ENCODE peak calls at places on chromosomes 13 and 19, in four cellular contexts. G is fibroblast of lung, Q is IMR-90, D is upper lobe of left lung. W is an unnamed sample. For H3K4me1 and H3K27me3, the result is how much of the 10 kb centered on the place peaks cover.

GRCh38 chr13:77868717-77869116 is 49.9 kb downstream of the EDNRB start:
- DNase-seq in G (no peak), Q (peak), D (no peak), W (no peak)

GRCh38 chr13:27797228-27797624 is 4.9 kb downstream of the GSX1 start:
- DNase-seq in G (peak), Q (peak), D (peak), W (no peak)

GRCh38 chr19:6357995-6358394 is 3.3 kb upstream of the CLPP start:
- DNase-seq in G (no peak), Q (no peak), D (peak), W (no peak)

GRCh38 chr13:51684076-51684475 is 99.8 kb downstream of the WDFY2 start:
- DNase-seq in G (no peak), Q (peak), D (no peak), W (no peak)

GRCh38 chr19:6423499-6424189 is 967 bp downstream of the KHSRP start:
- DNase-seq in G (peak), Q (peak), D (no peak), W (no peak)

GRCh38 chr13:114099918-114100445 is 32.4 kb downstream of the RASA3 start:
- DNase-seq in G (peak), Q (peak), D (peak), W (no peak)

GRCh38 chr19:8512115-8512967 is 1.6 kb downstream of the ZNF414 start:
- DNase-seq in G (no peak), Q (no peak), D (peak), W (no peak)

GRCh38 chr13:43368003-43368402 is 344.6 kb downstream of the DNAJC15 start:
- DNase-seq in G (peak), Q (peak), D (no peak), W (no peak)

GRCh38 chr19:4639531-4640246 is 373 bp downstream of the TNFAIP8L1 start:
- DNase-seq in G (no peak), Q (no peak), D (peak), W (no peak)

GRCh38 chr19:44258835-44259413 is 762 bp upstream of the ZNF233 start:
- DNase-seq in G (no peak), Q (no peak), D (no peak), W (no peak)

GRCh38 chr13:40430234-40430633 is 236.2 kb downstream of the FOXO1 start:
- DNase-seq in G (no peak), Q (no peak), D (no peak), W (no peak)

GRCh38 chr19:35306473-35307246 is 14.7 kb downstream of the MAG start:
- DNase-seq in G (no peak), Q (no peak), D (no peak), W (no peak)

GRCh38 chr19:49512970-49513745 is 697 bp downstream of the FCGRT start:
- DNase-seq in G (no peak), Q (no peak), D (peak), W (no peak)

GRCh38 chr19:40724848-40725247 is 7.9 kb downstream of the ITPKC start:
- DNase-seq in G (no peak), Q (no peak), D (no peak), W (no peak)

GRCh38 chr13:113631341-113632095 is 26.5 kb downstream of the ATP4B start:
- DNase-seq in G (no peak), Q (no peak), D (peak), W (peak)

GRCh38 chr13:42567772-42568428 is 6.1 kb upstream of the TNFSF11 start:
- DNase-seq in G (no peak), Q (no peak), D (no peak), W (no peak)

GRCh38 chr19:28103916-28104315 is 1109.0 kb downstream of the UQCRFS1 start:
- DNase-seq in G (no peak), Q (no peak), D (no peak), W (no peak)

GRCh38 chr13:91347996-91348905 is 764 bp downstream of the MIR17HG start:
- DNase-seq in G (no peak), Q (no peak), D (peak), W (no peak)

GRCh38 chr19:5001547-5002131 is 32.7 kb downstream of the KDM4B start:
- DNase-seq in G (peak), Q (peak), D (no peak), W (no peak)

GRCh38 chr13:59479629-59480028 is 684.1 kb downstream of the DIAPH3 start:
- DNase-seq in G (no peak), Q (no peak), D (no peak), W (no peak)

GRCh38 chr19:32308436-32309077 is 36.9 kb upstream of the ZNF507 start:
- DNase-seq in G (no peak), Q (no peak), D (no peak), W (no peak)

GRCh38 chr13:49308104-49308875 is 60.6 kb downstream of the CDADC1 start:
- DNase-seq in G (peak), Q (peak), D (no peak), W (no peak)

GRCh38 chr13:100565291-100565690 is 23.3 kb downstream of the GGACT start:
- DNase-seq in G (no peak), Q (no peak), D (no peak), W (no peak)

GRCh38 chr19:31054430-31054829 is 294.8 kb downstream of the TSHZ3 start:
- DNase-seq in G (peak), Q (peak), D (no peak), W (no peak)

GRCh38 chr13:100483836-100484381 is 104.7 kb downstream of the GGACT start:
- DNase-seq in G (no peak), Q (no peak), D (no peak), W (no peak)

GRCh38 chr13:24502567-24503375 is 9.8 kb downstream of the PARP4 start:
- DNase-seq in G (peak), Q (peak), D (no peak), W (peak)

GRCh38 chr19:44525721-44526430 is 3.6 kb downstream of the CEACAM20 start:
- DNase-seq in G (no peak), Q (no peak), D (no peak), W (no peak)

GRCh38 chr19:54653181-54653809 is 9.5 kb upstream of the LILRB4 start:
- DNase-seq in G (peak), Q (peak), D (no peak), W (no peak)

GRCh38 chr13:40779796-40780285 is 8.9 kb upstream of the MRPS31 start:
- DNase-seq in G (no peak), Q (no peak), D (no peak), W (no peak)

GRCh38 chr13:32840840-32841713 is 175.1 kb upstream of the KL start:
- DNase-seq in G (no peak), Q (no peak), D (no peak), W (no peak)

GRCh38 chr19:10861118-10861651 is 10.2 kb upstream of the CARM1 start:
- DNase-seq in G (no peak), Q (no peak), D (no peak), W (no peak)

GRCh38 chr13:20877902-20878301 is 24.6 kb downstream of the XPO4 start:
- DNase-seq in G (no peak), Q (no peak), D (no peak), W (no peak)

GRCh38 chr13:43876366-43876765 is 3.2 kb downstream of the CCDC122 start:
- DNase-seq in G (no peak), Q (no peak), D (no peak), W (no peak)

GRCh38 chr19:39558623-39559117 is 18.7 kb upstream of the EID2 start:
- DNase-seq in G (no peak), Q (no peak), D (no peak), W (no peak)

GRCh38 chr13:34308725-34309124 is 490.8 kb downstream of the RFC3 start:
- DNase-seq in G (peak), Q (no peak), D (no peak), W (no peak)
- H3K4me1 ChIP-seq in G (under half), Q (under half), D (under half), W (under half)

DNA sequence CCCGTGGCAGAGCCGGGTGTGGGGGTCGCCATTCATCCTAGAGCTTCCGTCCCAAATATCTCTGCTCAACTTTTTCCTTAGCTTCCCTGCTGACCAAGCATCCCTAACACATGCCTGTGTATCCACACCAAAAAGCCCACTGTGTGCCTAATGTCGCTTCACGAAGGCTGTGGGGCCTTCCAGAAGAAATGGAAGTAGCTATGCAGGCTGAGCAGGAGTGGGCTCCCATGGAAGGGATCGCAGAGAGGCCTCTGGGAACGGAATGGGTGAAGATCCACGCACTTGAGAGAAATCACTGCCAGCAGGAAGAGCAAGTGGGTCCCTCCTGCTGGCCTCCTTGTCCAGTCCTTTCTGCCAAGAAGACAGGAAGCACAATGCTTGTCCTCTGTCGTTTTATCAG is 136.0 kb downstream of the SOX1 start:
- DNase-seq in G (no peak), Q (no peak), D (no peak), W (no peak)
- H3K27me3 ChIP-seq in G (under half), Q (under half), D (under half), W (under half)

GRCh38 chr13:29847501-29847983 is 2.9 kb downstream of the UBL3 start:
- DNase-seq in G (peak), Q (peak), D (no peak), W (no peak)

GRCh38 chr13:29845440-29846056 is 4.9 kb downstream of the UBL3 start:
- DNase-seq in G (peak), Q (peak), D (no peak), W (no peak)

GRCh38 chr13:29844441-29844840 is 6.0 kb downstream of the UBL3 start:
- DNase-seq in G (no peak), Q (peak), D (no peak), W (no peak)

GRCh38 chr13:29849071-29849541 is 1.3 kb downstream of the UBL3 start:
- DNase-seq in G (peak), Q (peak), D (no peak), W (no peak)

GRCh38 chr13:29846475-29847256 is 3.8 kb downstream of the UBL3 start:
- DNase-seq in G (no peak), Q (no peak), D (no peak), W (no peak)
- H3K4me1 ChIP-seq in G (under half), Q (under half), D (under half), W (under half)

GRCh38 chr13:106077017-106077416 is 458.4 kb downstream of the EFNB2 start:
- DNase-seq in G (no peak), Q (no peak), D (no peak), W (no peak)
- H3K27me3 ChIP-seq in G (under half), Q (under half), D (under half), W (under half)

DNA sequence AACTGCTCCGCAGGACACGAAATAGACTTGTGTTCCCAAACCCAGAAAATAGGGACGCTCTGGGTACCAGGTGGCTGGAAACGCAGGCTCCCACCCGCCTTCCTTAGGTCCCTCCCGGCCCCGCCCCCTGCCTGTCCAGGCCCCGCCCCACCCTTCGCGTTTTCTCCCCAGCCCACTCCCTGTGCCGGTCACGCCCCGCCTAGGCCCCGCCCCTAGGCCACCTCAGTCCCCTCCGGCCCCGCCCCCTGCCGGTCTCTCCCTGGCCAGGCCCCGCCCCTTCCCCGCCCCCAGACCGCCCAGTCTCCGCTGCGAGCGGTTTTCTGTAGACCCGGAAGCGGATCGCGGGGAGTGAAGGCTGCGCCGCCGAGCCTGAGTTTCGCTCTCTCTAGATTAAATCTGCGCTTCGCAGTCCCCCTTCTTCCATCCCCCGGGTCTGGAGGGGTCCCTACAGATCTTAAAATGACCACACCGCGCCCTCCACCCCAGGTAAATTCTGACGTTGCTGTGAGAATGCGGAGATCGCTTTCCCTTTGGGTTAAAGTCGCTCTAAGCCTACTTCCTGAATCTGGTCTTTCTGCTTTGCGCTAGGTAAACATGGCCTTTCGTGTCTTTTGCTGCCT is 3.7 kb upstream of the ZNF665 start:
- DNase-seq in G (peak), Q (peak), D (peak), W (peak)
- H3K4me1 ChIP-seq in G (under half), Q (under half), D (under half), W (under half)

W was measured in RWPE2.